ENCODE peak calls at places on chromosomes 12 and 14, in seven cellular contexts. A is K562, N is HCT116, C is GM12878, Q is H1, B is HepG2, X is SK-N-SH. P is an unnamed sample.

GRCh38 chr14:105138021-105138541 is 30.5 kb downstream of the JAG2 start:
- DNase-seq in C (no peak), N (no peak), A (no peak), Q (no peak), X (peak; percentile 26), B (no peak), P (no peak)

GRCh38 chr14:95319312-95320075 is at the start of gene CLMN:
- DNase-seq in X (peak; percentile 89), N (peak; percentile 16), C (no peak), Q (peak; percentile 69), B (no peak), A (peak; percentile 87), P (peak; percentile 86)

GRCh38 chr12:56715798-56716197 is 9.3 kb downstream of the NACA start:
- DNase-seq in B (no peak), N (no peak), C (no peak), Q (no peak), X (no peak), A (no peak), P (no peak)

GRCh38 chr14:69088523-69089445 is 64.1 kb downstream of the DCAF5 start:
- DNase-seq in B (no peak), Q (no peak), N (no peak), A (no peak), C (no peak), X (peak; percentile 32), P (peak; percentile 38)

GRCh38 chr12:12684375-12685106 is 11.4 kb downstream of the GPR19 start:
- DNase-seq in Q (peak; percentile 80), N (no peak), C (no peak), X (peak; percentile 75), B (peak; percentile 13), A (peak; percentile 15), P (peak; percentile 38)

GRCh38 chr12:122081108-122081696 is 2.6 kb downstream of the MLXIP start:
- DNase-seq in Q (no peak), B (no peak), A (no peak), N (no peak), C (no peak), X (no peak), P (no peak)

GRCh38 chr14:98847520-98848468 is 424.2 kb downstream of the BCL11B start:
- DNase-seq in Q (no peak), A (no peak), N (no peak), B (peak; percentile 15), X (no peak), C (no peak), P (no peak)

GRCh38 chr14:58844544-58844943 is 206.8 kb downstream of the DACT1 start:
- DNase-seq in X (no peak), Q (no peak), C (no peak), A (no peak), B (no peak), N (no peak), P (no peak)

GRCh38 chr12:130041983-130042812 is 120.1 kb upstream of the FZD10 start:
- DNase-seq in A (peak; percentile 64), Q (peak; percentile 99), N (no peak), C (no peak), X (peak; percentile 94), B (no peak), P (peak; percentile 41)

GRCh38 chr12:94151577-94151976 is 3.2 kb downstream of the PLXNC1 start:
- DNase-seq in X (no peak), C (no peak), N (no peak), Q (no peak), A (no peak), B (peak; percentile 81), P (no peak)

GRCh38 chr12:49198431-49199155 is 9.7 kb upstream of the TUBA1A start:
- DNase-seq in A (no peak), B (no peak), C (no peak), Q (no peak), N (no peak), X (peak; percentile 27), P (no peak)

GRCh38 chr12:117842630-117843029 is 126.2 kb downstream of the KSR2 start:
- DNase-seq in C (no peak), A (no peak), X (no peak), N (no peak), B (no peak), Q (no peak), P (no peak)

GRCh38 chr12:129821964-129822363 is 81.9 kb downstream of the TMEM132D start:
- DNase-seq in B (no peak), X (no peak), N (no peak), Q (no peak), C (no peak), A (no peak), P (no peak)

GRCh38 chr12:15446798-15447197 is 124.5 kb downstream of the PTPRO start:
- DNase-seq in Q (no peak), B (no peak), A (no peak), N (no peak), X (no peak), C (no peak), P (no peak)

GRCh38 chr14:66330916-66331315 is 155.3 kb upstream of the CCDC196 start:
- DNase-seq in X (no peak), C (no peak), N (no peak), Q (no peak), B (no peak), A (no peak), P (no peak)

DNA sequence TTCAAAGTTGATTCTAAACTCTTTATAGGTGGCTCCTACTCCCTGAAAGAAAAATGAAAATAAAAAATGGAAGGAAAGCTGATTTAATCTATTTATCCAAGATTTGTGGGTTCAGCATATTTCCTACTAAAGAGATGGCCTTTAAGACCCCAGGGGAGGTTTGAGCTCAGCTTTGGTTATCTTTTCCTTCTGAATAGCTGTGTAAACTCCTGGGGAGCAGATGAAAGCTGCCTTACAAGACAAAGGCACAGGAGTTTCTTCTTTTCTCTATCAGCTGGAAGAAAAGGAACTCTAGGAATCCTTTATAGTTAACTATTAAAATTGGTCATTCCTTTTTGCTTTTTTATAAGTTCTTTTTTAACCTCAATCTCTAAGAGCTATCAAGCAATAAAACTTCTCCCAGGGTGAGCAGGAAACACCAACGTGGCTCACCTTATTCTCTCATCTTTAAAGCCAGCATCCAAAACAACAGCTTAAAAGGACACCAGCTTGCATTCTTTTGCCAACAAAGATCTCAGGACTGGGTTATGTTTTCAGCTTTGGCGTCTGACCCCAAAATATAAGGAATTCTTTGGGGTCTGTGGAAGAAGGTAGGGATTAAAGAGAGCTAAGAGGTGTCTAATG is 371.7 kb upstream of the KITLG start:
- DNase-seq in X (no peak), B (no peak), C (no peak), A (no peak), Q (no peak), N (no peak), P (no peak)
- TF ChIP-seq JUND in X (no peak), B (no peak), C (no peak), A (no peak), Q (no peak), N (no peak), P (no peak)

DNA sequence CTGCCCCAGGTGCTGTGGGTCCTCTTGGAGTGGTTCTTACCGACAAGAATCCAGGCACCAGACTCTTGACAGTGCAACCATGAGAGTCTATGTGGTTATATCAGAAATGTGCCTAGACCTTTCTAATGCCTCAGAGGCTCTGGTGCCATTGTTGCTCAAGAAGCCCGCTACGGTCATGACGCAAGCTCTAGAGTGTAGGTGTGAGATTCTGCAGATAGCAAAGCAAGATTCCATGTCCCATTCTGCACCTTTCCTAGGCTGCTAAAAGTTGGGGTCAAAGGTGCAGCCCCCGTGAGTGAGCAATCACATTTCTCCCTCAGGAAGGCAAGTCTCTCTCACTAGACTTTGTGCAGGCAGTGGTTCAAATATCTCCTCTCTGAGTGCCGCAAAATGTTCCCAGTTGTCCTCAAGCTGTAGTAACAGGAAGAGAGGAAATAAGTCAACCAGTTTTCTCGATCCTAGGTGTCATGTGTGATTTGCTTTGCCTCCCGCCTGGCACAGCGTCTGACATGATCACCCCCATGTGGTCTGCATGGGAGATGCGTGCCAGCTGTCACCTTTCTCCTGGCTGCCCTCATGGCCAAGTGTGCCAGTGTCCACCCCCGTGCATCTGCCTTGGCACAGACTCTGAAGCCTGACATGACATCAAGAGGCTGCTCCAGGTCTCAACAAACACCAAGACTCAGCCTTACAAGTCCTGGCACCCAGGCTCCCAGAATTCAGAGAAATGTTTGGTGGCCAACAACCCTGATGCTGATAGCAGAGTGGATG is 122.5 kb upstream of the COCH start:
- DNase-seq in B (no peak), N (no peak), Q (no peak), X (peak; percentile 23), C (no peak), A (no peak), P (no peak)
- TF ChIP-seq JUND in B (no peak), N (no peak), Q (no peak), X (no peak), C (no peak), A (no peak), P (no peak)

GRCh38 chr14:97688626-97689336 is 891.6 kb downstream of the VRK1 start:
- DNase-seq in X (no peak), N (no peak), B (no peak), C (no peak), Q (no peak), A (no peak), P (no peak)
- TF ChIP-seq JUND in X (no peak), N (no peak), B (no peak), C (no peak), Q (no peak), A (no peak), P (no peak)

GRCh38 chr14:28681681-28682080 is 84.9 kb upstream of the FOXG1 start:
- DNase-seq in Q (peak; percentile 61), A (no peak), X (no peak), N (no peak), C (no peak), B (no peak), P (no peak)
- TF ChIP-seq JUND in Q (no peak), A (no peak), X (no peak), N (no peak), C (no peak), B (no peak), P (no peak)

DNA sequence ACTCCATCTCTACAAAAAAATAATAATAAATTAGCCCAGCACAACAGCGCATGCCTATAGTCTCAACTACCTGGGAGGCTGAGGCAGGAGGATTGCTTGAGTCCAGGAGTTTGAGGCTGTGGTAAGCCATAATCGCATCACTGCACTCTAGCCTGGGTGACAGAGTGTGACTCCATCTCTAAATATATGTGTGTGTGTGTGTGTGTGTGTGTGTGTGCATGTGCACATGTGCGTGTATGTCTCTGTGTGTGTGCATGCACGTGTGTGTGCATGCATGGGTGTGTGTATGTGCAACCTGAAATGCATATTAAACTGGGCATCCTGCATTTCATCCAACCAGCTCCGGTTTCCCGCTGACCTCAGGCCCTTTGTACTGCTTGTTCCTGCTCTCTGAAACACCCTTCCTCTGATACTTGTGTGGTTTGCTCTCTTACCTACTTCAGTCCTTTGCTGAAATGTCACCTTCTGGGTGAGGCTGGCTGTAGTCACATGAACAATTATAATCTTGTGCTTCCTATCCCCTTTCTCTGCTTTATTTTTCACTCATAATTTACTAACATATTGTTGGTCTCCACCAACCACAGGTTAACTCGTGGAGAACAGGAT is 46.9 kb downstream of the PHLDA1 start:
- DNase-seq in X (no peak), B (no peak), A (no peak), N (no peak), C (no peak), Q (no peak), P (no peak)
- TF ChIP-seq JUND in X (no peak), B (no peak), A (no peak), N (no peak), C (no peak), Q (no peak), P (no peak)

GRCh38 chr14:60658909-60659585 is 9.8 kb upstream of the SIX1 start:
- DNase-seq in X (no peak), B (peak; percentile 27), C (no peak), Q (no peak), N (no peak), A (no peak), P (no peak)
- TF ChIP-seq JUND in X (no peak), B (no peak), C (no peak), Q (no peak), N (no peak), A (no peak), P (no peak)